ENCODE peak calls at places on chromosomes 7 and 10, in six cellular contexts. Q is AG04450; M is HuH-7.5; F is T-cell; O is SW 1271; C is naive thymus-derived CD8-positive, alpha-beta T cell. Y is an unnamed sample.

GRCh38 chr7:4707134-4707651 is 25.1 kb downstream of the FOXK1 start:
- DNase-seq in Q (no peak), M (no peak), F (no peak), O (no peak), C (no peak), Y (no peak)

GRCh38 chr7:123901111-123901510 is 23.9 kb upstream of the SPAM1 start:
- DNase-seq in Q (no peak), M (no peak), F (no peak), O (no peak), C (no peak), Y (no peak)

GRCh38 chr7:96310106-96310505 is 11.8 kb downstream of the SLC25A13 start:
- DNase-seq in Q (no peak), M (no peak), F (no peak), O (no peak), C (no peak), Y (no peak)

GRCh38 chr10:24894309-24894708 is 58.1 kb downstream of the PRTFDC1 start:
- DNase-seq in Q (peak), M (no peak), F (no peak), O (peak), C (no peak), Y (no peak)

GRCh38 chr10:36540611-36541010 is 584.8 kb upstream of the ANKRD30A start:
- DNase-seq in Q (no peak), M (no peak), F (no peak), O (no peak), C (no peak), Y (no peak)

GRCh38 chr10:77186936-77187335 is 450.7 kb downstream of the KCNMA1 start:
- DNase-seq in Q (no peak), M (no peak), F (no peak), O (no peak), C (no peak), Y (no peak)

GRCh38 chr10:27482984-27483956 is 20.8 kb upstream of the RAB18 start:
- DNase-seq in Q (no peak), M (no peak), F (no peak), O (peak), C (no peak), Y (no peak)

GRCh38 chr7:69862413-69863064 is 264.3 kb downstream of the AUTS2 start:
- DNase-seq in Q (no peak), M (no peak), F (no peak), O (no peak), C (no peak), Y (no peak)

GRCh38 chr10:132579027-132579859 is 41.7 kb downstream of the INPP5A start:
- DNase-seq in Q (no peak), M (no peak), F (peak), O (no peak), C (no peak), Y (no peak)

GRCh38 chr7:38107486-38107893 is 70.6 kb upstream of the STARD3NL start:
- DNase-seq in Q (peak), M (peak), F (peak), O (peak), C (peak), Y (peak)

GRCh38 chr10:43121444-43121843 is 16.8 kb upstream of the CSGALNACT2 start:
- DNase-seq in Q (no peak), M (no peak), F (peak), O (no peak), C (no peak), Y (no peak)

GRCh38 chr7:137304624-137305235 is 38.8 kb downstream of the PTN start:
- DNase-seq in Q (peak), M (no peak), F (no peak), O (no peak), C (no peak), Y (no peak)

GRCh38 chr7:121157885-121158590 is 169.5 kb downstream of the CPED1 start:
- DNase-seq in Q (no peak), M (no peak), F (no peak), O (no peak), C (no peak), Y (no peak)

GRCh38 chr7:34748244-34749039 is 90.4 kb downstream of the NPSR1 start:
- DNase-seq in Q (no peak), M (peak), F (no peak), O (peak), C (no peak), Y (no peak)

Y was measured in memory B cell.